ENCODE peak calls at places on chromosomes 7 and 10, in four cellular contexts. One of them, this sample, is unnamed.

GRCh38 chr10:49115796-49116508 is 630 bp upstream of the VSTM4 start:
- DNase-seq in right atrium auricular region: peak; percentile 55
- DNase-seq in activated CD8-positive, alpha-beta T cell treated with anti-CD3 and anti-CD28 coated beads for 36 hours: peak; percentile 10
- DNase-seq in neural crest cell: no peak
- DNase-seq in this sample: no peak

GRCh38 chr7:157442456-157442855 is 105.7 kb downstream of the DNAJB6 start:
- DNase-seq in neural crest cell: no peak
- DNase-seq in activated CD8-positive, alpha-beta T cell treated with anti-CD3 and anti-CD28 coated beads for 36 hours: no peak
- DNase-seq in right atrium auricular region: peak; percentile 13
- DNase-seq in this sample: no peak

GRCh38 chr10:75181073-75181472 is 29.5 kb upstream of the VDAC2 start:
- DNase-seq in neural crest cell: no peak
- DNase-seq in right atrium auricular region: no peak
- DNase-seq in activated CD8-positive, alpha-beta T cell treated with anti-CD3 and anti-CD28 coated beads for 36 hours: no peak
- DNase-seq in this sample: no peak

GRCh38 chr7:87447251-87447650 is 28.2 kb downstream of the ABCB4 start:
- DNase-seq in right atrium auricular region: no peak
- DNase-seq in activated CD8-positive, alpha-beta T cell treated with anti-CD3 and anti-CD28 coated beads for 36 hours: no peak
- DNase-seq in neural crest cell: no peak
- DNase-seq in this sample: no peak

GRCh38 chr10:6704891-6705290 is 124.8 kb upstream of the PRKCQ start:
- DNase-seq in activated CD8-positive, alpha-beta T cell treated with anti-CD3 and anti-CD28 coated beads for 36 hours: no peak
- DNase-seq in neural crest cell: no peak
- DNase-seq in right atrium auricular region: no peak
- DNase-seq in this sample: no peak

GRCh38 chr10:126119591-126119990 is 223.2 kb downstream of the FANK1 start:
- DNase-seq in neural crest cell: no peak
- DNase-seq in activated CD8-positive, alpha-beta T cell treated with anti-CD3 and anti-CD28 coated beads for 36 hours: no peak
- DNase-seq in right atrium auricular region: no peak
- DNase-seq in this sample: no peak

GRCh38 chr10:111076682-111077661 is at the start of gene ADRA2A:
- DNase-seq in neural crest cell: peak; percentile 41
- DNase-seq in right atrium auricular region: no peak
- DNase-seq in activated CD8-positive, alpha-beta T cell treated with anti-CD3 and anti-CD28 coated beads for 36 hours: peak; percentile 34
- DNase-seq in this sample: peak; percentile 81

GRCh38 chr10:69413221-69413865 is 3.4 kb downstream of the TACR2 start:
- DNase-seq in activated CD8-positive, alpha-beta T cell treated with anti-CD3 and anti-CD28 coated beads for 36 hours: peak; percentile 67
- DNase-seq in neural crest cell: peak; percentile 58
- DNase-seq in right atrium auricular region: peak; percentile 85
- DNase-seq in this sample: no peak

GRCh38 chr10:49760789-49761188 is 1.3 kb downstream of the OGDHL start:
- DNase-seq in neural crest cell: no peak
- DNase-seq in right atrium auricular region: no peak
- DNase-seq in activated CD8-positive, alpha-beta T cell treated with anti-CD3 and anti-CD28 coated beads for 36 hours: no peak
- DNase-seq in this sample: no peak

GRCh38 chr7:6299774-6300173 is 27.4 kb upstream of the CYTH3 start:
- DNase-seq in activated CD8-positive, alpha-beta T cell treated with anti-CD3 and anti-CD28 coated beads for 36 hours: no peak
- DNase-seq in neural crest cell: no peak
- DNase-seq in right atrium auricular region: no peak
- DNase-seq in this sample: no peak

GRCh38 chr7:97078023-97078988 is 39.2 kb upstream of the SDHAF3 start:
- DNase-seq in right atrium auricular region: no peak
- DNase-seq in neural crest cell: no peak
- DNase-seq in activated CD8-positive, alpha-beta T cell treated with anti-CD3 and anti-CD28 coated beads for 36 hours: peak; percentile 18
- DNase-seq in this sample: no peak

GRCh38 chr7:31432831-31433340 is 81.0 kb upstream of the ITPRID1 start:
- DNase-seq in neural crest cell: no peak
- DNase-seq in activated CD8-positive, alpha-beta T cell treated with anti-CD3 and anti-CD28 coated beads for 36 hours: no peak
- DNase-seq in right atrium auricular region: no peak
- DNase-seq in this sample: no peak

GRCh38 chr7:134836447-134836846 is 57.0 kb downstream of the CALD1 start:
- DNase-seq in activated CD8-positive, alpha-beta T cell treated with anti-CD3 and anti-CD28 coated beads for 36 hours: no peak
- DNase-seq in neural crest cell: no peak
- DNase-seq in right atrium auricular region: no peak
- DNase-seq in this sample: no peak

GRCh38 chr7:84455788-84456187 is 261.2 kb upstream of the SEMA3A start:
- DNase-seq in right atrium auricular region: no peak
- DNase-seq in activated CD8-positive, alpha-beta T cell treated with anti-CD3 and anti-CD28 coated beads for 36 hours: no peak
- DNase-seq in neural crest cell: no peak
- DNase-seq in this sample: no peak

GRCh38 chr7:54967384-54967783 is 51.4 kb upstream of the EGFR start:
- DNase-seq in neural crest cell: no peak
- DNase-seq in right atrium auricular region: no peak
- DNase-seq in activated CD8-positive, alpha-beta T cell treated with anti-CD3 and anti-CD28 coated beads for 36 hours: no peak
- DNase-seq in this sample: no peak

GRCh38 chr10:86344714-86345161 is 21.9 kb downstream of the GRID1 start:
- DNase-seq in neural crest cell: no peak
- DNase-seq in activated CD8-positive, alpha-beta T cell treated with anti-CD3 and anti-CD28 coated beads for 36 hours: no peak
- DNase-seq in right atrium auricular region: no peak
- DNase-seq in this sample: no peak

GRCh38 chr7:152621426-152621825 is 54.5 kb downstream of the XRCC2 start:
- DNase-seq in right atrium auricular region: no peak
- DNase-seq in activated CD8-positive, alpha-beta T cell treated with anti-CD3 and anti-CD28 coated beads for 36 hours: no peak
- DNase-seq in neural crest cell: no peak
- DNase-seq in this sample: no peak

GRCh38 chr7:152618427-152618826 is 57.5 kb downstream of the XRCC2 start:
- DNase-seq in activated CD8-positive, alpha-beta T cell treated with anti-CD3 and anti-CD28 coated beads for 36 hours: no peak
- DNase-seq in right atrium auricular region: no peak
- DNase-seq in neural crest cell: no peak
- DNase-seq in this sample: no peak

GRCh38 chr7:152617056-152617455 is 58.9 kb downstream of the XRCC2 start:
- DNase-seq in activated CD8-positive, alpha-beta T cell treated with anti-CD3 and anti-CD28 coated beads for 36 hours: no peak
- DNase-seq in right atrium auricular region: no peak
- DNase-seq in neural crest cell: no peak
- DNase-seq in this sample: no peak

GRCh38 chr7:152615052-152615741 is 60.7 kb downstream of the XRCC2 start:
- DNase-seq in right atrium auricular region: no peak
- DNase-seq in neural crest cell: no peak
- DNase-seq in activated CD8-positive, alpha-beta T cell treated with anti-CD3 and anti-CD28 coated beads for 36 hours: no peak
- DNase-seq in this sample: peak; percentile 63

DNA sequence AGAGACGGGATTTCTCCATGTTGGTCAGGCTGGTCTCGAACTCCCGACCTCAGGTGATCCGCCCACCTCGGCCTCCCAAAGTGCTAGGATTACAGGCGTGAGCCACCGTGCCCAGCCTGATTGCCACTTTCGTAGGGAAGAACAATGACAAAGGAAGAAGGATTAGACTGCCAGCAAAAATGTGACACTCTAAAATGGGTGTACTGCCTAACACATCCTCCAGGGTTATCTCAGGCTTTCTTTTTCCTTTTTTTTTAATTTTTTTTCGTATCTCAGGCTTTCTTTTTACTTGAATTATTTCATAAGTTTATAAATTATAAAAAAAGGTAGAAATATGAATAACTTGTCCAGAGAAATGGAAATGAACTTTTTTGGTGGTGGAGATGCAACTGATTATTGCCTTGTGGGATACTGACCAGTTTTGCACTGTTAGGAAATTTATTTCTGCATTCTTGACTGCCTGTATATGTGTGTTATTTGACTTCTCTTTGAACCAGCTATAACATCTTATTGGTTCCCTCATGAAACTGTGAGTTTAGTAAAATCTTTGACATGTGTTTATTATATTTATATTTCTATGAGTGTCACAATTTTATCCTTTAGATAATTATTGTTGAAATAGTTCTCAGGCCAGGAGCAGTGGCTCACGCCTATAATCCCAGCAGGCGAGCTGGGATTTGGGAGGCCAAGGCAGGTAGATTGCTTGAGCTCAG is 56.8 kb downstream of the XRCC2 start:
- DNase-seq in activated CD8-positive, alpha-beta T cell treated with anti-CD3 and anti-CD28 coated beads for 36 hours: no peak
- DNase-seq in neural crest cell: no peak
- DNase-seq in right atrium auricular region: no peak
- DNase-seq in this sample: no peak
- TF ChIP-seq CTCF in activated CD8-positive, alpha-beta T cell treated with anti-CD3 and anti-CD28 coated beads for 36 hours: no peak
- TF ChIP-seq CTCF in neural crest cell: peak; percentile 36
- TF ChIP-seq CTCF in right atrium auricular region: no peak
- TF ChIP-seq CTCF in this sample: peak; percentile 60

DNA sequence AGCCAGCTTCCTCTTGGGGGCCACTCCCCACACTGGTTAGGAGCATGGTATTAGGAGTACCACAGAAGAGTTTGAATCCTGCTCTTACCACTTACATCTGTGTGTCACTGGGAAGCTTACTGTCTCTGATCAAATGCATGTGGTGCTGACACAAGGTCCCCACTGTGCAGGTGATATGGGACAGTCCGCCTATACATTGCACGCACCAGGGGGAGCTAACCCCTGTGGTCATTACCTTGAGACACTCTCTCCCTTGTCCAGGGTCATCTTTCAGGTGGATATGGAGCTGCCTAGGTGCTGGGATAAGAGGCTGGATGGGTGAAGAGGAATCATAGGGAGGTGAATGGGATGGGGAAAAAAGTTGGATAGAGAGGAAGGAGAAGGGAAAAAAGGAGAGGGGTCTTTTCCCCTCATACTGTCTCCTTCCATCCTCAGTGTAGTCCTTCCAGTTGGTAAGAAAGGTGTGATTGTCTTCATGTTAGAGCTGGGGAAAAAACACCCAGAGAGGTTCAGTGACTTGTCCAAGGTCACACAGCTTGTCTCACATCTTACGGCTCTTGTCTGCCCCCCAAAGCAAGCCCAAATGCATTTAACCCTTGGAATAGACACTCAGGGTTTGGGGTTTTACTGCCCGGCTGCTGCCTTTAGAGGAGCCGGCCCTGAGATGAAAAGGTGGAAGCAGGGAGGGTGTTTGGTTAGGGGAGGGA is 125.9 kb downstream of the CDH23 start:
- DNase-seq in activated CD8-positive, alpha-beta T cell treated with anti-CD3 and anti-CD28 coated beads for 36 hours: no peak
- DNase-seq in neural crest cell: no peak
- DNase-seq in right atrium auricular region: no peak
- DNase-seq in this sample: no peak
- TF ChIP-seq CTCF in activated CD8-positive, alpha-beta T cell treated with anti-CD3 and anti-CD28 coated beads for 36 hours: no peak
- TF ChIP-seq CTCF in neural crest cell: peak; percentile 35
- TF ChIP-seq CTCF in right atrium auricular region: no peak
- TF ChIP-seq CTCF in this sample: no peak

GRCh38 chr7:24842449-24843241 is 85.4 kb upstream of the GSDME start:
- DNase-seq in neural crest cell: no peak
- DNase-seq in right atrium auricular region: no peak
- DNase-seq in activated CD8-positive, alpha-beta T cell treated with anti-CD3 and anti-CD28 coated beads for 36 hours: no peak
- DNase-seq in this sample: no peak
- TF ChIP-seq CTCF in neural crest cell: no peak
- TF ChIP-seq CTCF in right atrium auricular region: no peak
- TF ChIP-seq CTCF in activated CD8-positive, alpha-beta T cell treated with anti-CD3 and anti-CD28 coated beads for 36 hours: no peak
- TF ChIP-seq CTCF in this sample: no peak

GRCh38 chr10:27241640-27242472 is 1.3 kb upstream of the ACBD5 start:
- DNase-seq in neural crest cell: peak; percentile 80
- DNase-seq in right atrium auricular region: peak; percentile 89
- DNase-seq in activated CD8-positive, alpha-beta T cell treated with anti-CD3 and anti-CD28 coated beads for 36 hours: peak; percentile 91
- DNase-seq in this sample: peak; percentile 94
- TF ChIP-seq CTCF in neural crest cell: no peak
- TF ChIP-seq CTCF in right atrium auricular region: no peak
- TF ChIP-seq CTCF in activated CD8-positive, alpha-beta T cell treated with anti-CD3 and anti-CD28 coated beads for 36 hours: peak; percentile 37
- TF ChIP-seq CTCF in this sample: peak; percentile 44